ENCODE peak calls at places on chromosomes 2 and 18, in seven cellular contexts. I is mesendoderm; Z is A172; W is CD4-positive, alpha-beta T cell; G is epithelial cell of esophagus; L is left kidney; B is colonic mucosa. S is an unnamed sample.

GRCh38 chr2:30373881-30374302 is 73.2 kb upstream of the LCLAT1 start:
- DNase-seq in I (peak), W (no peak), L (no peak), B (no peak), Z (peak), G (peak), S (no peak)

GRCh38 chr2:172280820-172281454 is 146.4 kb upstream of the ITGA6 start:
- DNase-seq in I (no peak), W (no peak), B (no peak), G (no peak), L (no peak), Z (no peak), S (no peak)

GRCh38 chr2:18949871-18950597 is 360.7 kb upstream of the NT5C1B start:
- DNase-seq in L (peak), G (no peak), I (no peak), B (no peak), Z (peak), W (no peak), S (no peak)

GRCh38 chr2:99404039-99404799 is 67.0 kb downstream of the EIF5B start:
- DNase-seq in G (peak), L (peak), B (no peak), W (no peak), I (peak), Z (no peak), S (no peak)

GRCh38 chr2:214543386-214543955 is 132.6 kb downstream of the VWC2L start:
- DNase-seq in W (no peak), G (peak), Z (peak), L (no peak), I (peak), B (no peak), S (no peak)

GRCh38 chr2:134252092-134252775 is 1.6 kb upstream of the MGAT5 start:
- DNase-seq in L (peak), W (no peak), I (no peak), Z (no peak), B (no peak), G (no peak), S (no peak)

GRCh38 chr2:39481611-39482010 is 44.5 kb upstream of the MAP4K3 start:
- DNase-seq in G (peak), L (peak), W (no peak), I (no peak), Z (peak), B (no peak), S (no peak)

GRCh38 chr2:83196225-83196624 is 1262.9 kb downstream of the SUCLG1 start:
- DNase-seq in Z (peak), I (peak), L (peak), G (peak), B (no peak), W (no peak), S (no peak)

GRCh38 chr2:204900910-204901309 is 355.6 kb downstream of the PARD3B start:
- DNase-seq in L (no peak), I (no peak), Z (peak), G (peak), W (no peak), B (peak), S (no peak)

GRCh38 chr2:187580462-187581124 is 26.4 kb upstream of the TFPI start:
- DNase-seq in G (peak), L (peak), Z (peak), I (peak), B (no peak), W (no peak), S (no peak)

GRCh38 chr2:62801110-62801509 is 95.6 kb downstream of the EHBP1 start:
- DNase-seq in B (no peak), Z (no peak), G (no peak), W (no peak), I (no peak), L (no peak), S (no peak)

GRCh38 chr2:29219374-29219773 is 104.2 kb downstream of the CLIP4 start:
- DNase-seq in L (no peak), Z (no peak), G (no peak), B (no peak), W (no peak), I (no peak), S (no peak)

GRCh38 chr2:195683174-195683573 is 26.1 kb downstream of the SLC39A10 start:
- DNase-seq in L (no peak), B (no peak), W (no peak), Z (no peak), G (no peak), I (no peak), S (no peak)

GRCh38 chr18:2978208-2978607 is 34.7 kb downstream of the LPIN2 start:
- DNase-seq in Z (peak), I (no peak), G (no peak), L (no peak), W (no peak), B (no peak), S (no peak)

GRCh38 chr18:76992226-76993084 is 140.1 kb downstream of the MBP start:
- DNase-seq in I (no peak), L (no peak), W (no peak), G (no peak), Z (no peak), B (no peak), S (no peak)

GRCh38 chr18:58310517-58310916 is 266.5 kb downstream of the NEDD4L start:
- DNase-seq in I (no peak), B (peak), G (peak), W (peak), Z (no peak), L (no peak), S (peak)

GRCh38 chr2:239298126-239298804 is 102.6 kb downstream of the HDAC4 start:
- DNase-seq in G (no peak), Z (no peak), I (no peak), B (no peak), L (no peak), W (peak), S (peak)

GRCh38 chr18:46623541-46623940 is 33.5 kb downstream of the LOXHD1 start:
- DNase-seq in B (no peak), G (peak), W (no peak), L (no peak), I (no peak), Z (no peak), S (peak)

GRCh38 chr2:25544445-25544844 is 128.9 kb downstream of the DTNB start:
- DNase-seq in W (no peak), L (no peak), B (no peak), G (no peak), I (no peak), Z (no peak), S (no peak)

GRCh38 chr2:39523308-39524044 is 86.4 kb upstream of the MAP4K3 start:
- DNase-seq in I (peak), W (no peak), L (no peak), B (no peak), G (peak), Z (peak), S (no peak)

GRCh38 chr2:119487434-119488244 is 36.6 kb downstream of the SCTR start:
- DNase-seq in B (peak), G (no peak), L (peak), I (no peak), Z (no peak), W (no peak), S (no peak)

GRCh38 chr2:69169990-69170389 is 157.0 kb downstream of the ANTXR1 start:
- DNase-seq in Z (peak), L (no peak), G (no peak), W (no peak), B (no peak), I (no peak), S (no peak)

GRCh38 chr2:47653909-47654789 is 128.8 kb upstream of the MSH6 start:
- DNase-seq in B (peak), W (no peak), Z (peak), L (peak), G (peak), I (peak), S (no peak)

GRCh38 chr2:50433635-50434034 is 598.3 kb downstream of the NRXN1 start:
- DNase-seq in Z (no peak), B (no peak), G (no peak), I (no peak), L (no peak), W (no peak), S (no peak)

GRCh38 chr2:100058014-100058310 is 84.4 kb downstream of the AFF3 start:
- DNase-seq in G (no peak), I (no peak), Z (no peak), L (no peak), W (no peak), B (no peak), S (no peak)

GRCh38 chr2:11006191-11006590 is 94.5 kb downstream of the KCNF1 start:
- DNase-seq in B (no peak), I (no peak), Z (no peak), L (no peak), G (no peak), W (no peak), S (no peak)

GRCh38 chr18:61738488-61738887 is 154.3 kb downstream of the RNF152 start:
- DNase-seq in G (peak), W (no peak), Z (no peak), B (no peak), L (no peak), I (no peak), S (no peak)

GRCh38 chr2:239225921-239226561 is 174.8 kb downstream of the HDAC4 start:
- DNase-seq in I (peak), G (no peak), Z (peak), L (no peak), W (no peak), B (no peak), S (no peak)

S was measured in naive thymus-derived CD8-positive, alpha-beta T cell.